ENCODE peak calls at places on chromosomes 2 and 18, in four cellular contexts. O is NCI-H748 treated with DMSO at 0.1 percent for 48 hours, R is CMK, J is coronary artery. L is an unnamed sample.

GRCh38 chr18:79348066-79348465 is 47.7 kb upstream of the NFATC1 start:
- DNase-seq in O (no peak), R (no peak), J (no peak), L (no peak)

GRCh38 chr2:150528861-150529801 is 41.7 kb upstream of the RND3 start:
- DNase-seq in O (no peak), R (no peak), J (no peak), L (no peak)

GRCh38 chr2:206804326-206804725 is 38.9 kb downstream of the FASTKD2 start:
- DNase-seq in O (no peak), R (no peak), J (no peak), L (no peak)

GRCh38 chr2:227152093-227152766 is 11.8 kb downstream of the COL4A4 start:
- DNase-seq in O (no peak), R (no peak), J (no peak), L (no peak)

GRCh38 chr18:45658756-45659155 is 43.5 kb downstream of the SLC14A2 start:
- DNase-seq in O (no peak), R (no peak), J (no peak), L (no peak)

GRCh38 chr2:43319541-43319940 is 93.1 kb upstream of the ZFP36L2 start:
- DNase-seq in O (no peak), R (no peak), J (no peak), L (no peak)

GRCh38 chr2:220949476-220949875 is 622.6 kb downstream of the EPHA4 start:
- DNase-seq in O (peak; percentile 57), R (no peak), J (no peak), L (no peak)

GRCh38 chr18:28767781-28768211 is 590.9 kb upstream of the CDH2 start:
- DNase-seq in O (no peak), R (no peak), J (no peak), L (no peak)

GRCh38 chr18:49135871-49136270 is 185.1 kb upstream of the SMAD7 start:
- DNase-seq in O (peak; percentile 59), R (no peak), J (no peak), L (no peak)

GRCh38 chr2:170271340-170271739 is 93.4 kb downstream of the MYO3B start:
- DNase-seq in O (peak; percentile 86), R (no peak), J (no peak), L (no peak)

GRCh38 chr2:236618370-236618769 is 48.7 kb downstream of the ACKR3 start:
- DNase-seq in O (no peak), R (no peak), J (no peak), L (no peak)

GRCh38 chr18:40414155-40414754 is 1540.8 kb upstream of the PIK3C3 start:
- DNase-seq in O (no peak), R (no peak), J (no peak), L (no peak)

GRCh38 chr2:219125225-219125885 is 35.3 kb downstream of the NHEJ1 start:
- DNase-seq in O (no peak), R (peak; percentile 91), J (no peak), L (no peak)

GRCh38 chr2:48131503-48132293 is 225.4 kb upstream of the FBXO11 start:
- DNase-seq in O (peak; percentile 1), R (no peak), J (no peak), L (no peak)

GRCh38 chr2:81483254-81483653 is 1178.7 kb upstream of the LRRTM1 start:
- DNase-seq in O (no peak), R (no peak), J (no peak), L (no peak)

GRCh38 chr2:64846175-64846574 is 143.0 kb upstream of the SLC1A4 start:
- DNase-seq in O (no peak), R (no peak), J (no peak), L (no peak)

GRCh38 chr18:45355944-45356520 is 259.2 kb upstream of the SLC14A2 start:
- DNase-seq in O (no peak), R (no peak), J (no peak), L (no peak)

GRCh38 chr2:45968946-45969584 is 317.6 kb downstream of the PRKCE start:
- DNase-seq in O (no peak), R (no peak), J (peak; percentile 64), L (no peak)

GRCh38 chr2:48540237-48540935 is 10.4 kb downstream of the STON1 start:
- DNase-seq in O (no peak), R (no peak), J (no peak), L (no peak)

GRCh38 chr2:104595576-104595975 is 258.3 kb upstream of the POU3F3 start:
- DNase-seq in O (no peak), R (no peak), J (no peak), L (no peak)

GRCh38 chr2:71612581-71613520 is 159.5 kb downstream of the DYSF start:
- DNase-seq in O (no peak), R (no peak), J (peak; percentile 47), L (no peak)

GRCh38 chr2:65003037-65003436 is 13.8 kb downstream of the SLC1A4 start:
- DNase-seq in O (no peak), R (no peak), J (no peak), L (no peak)

GRCh38 chr2:205405752-205406151 is 276.5 kb upstream of the NRP2 start:
- DNase-seq in O (no peak), R (no peak), J (no peak), L (no peak)

GRCh38 chr2:167966937-167967913 is 280.2 kb downstream of the STK39 start:
- DNase-seq in O (no peak), R (no peak), J (no peak), L (no peak)

GRCh38 chr2:112155331-112156151 is 17.4 kb downstream of the FBLN7 start:
- DNase-seq in O (no peak), R (no peak), J (peak; percentile 43), L (no peak)

GRCh38 chr2:47061989-47062678 is 93.0 kb downstream of the STPG4 start:
- DNase-seq in O (no peak), R (no peak), J (no peak), L (no peak)

GRCh38 chr2:129483366-129483765 is 496.1 kb upstream of the RAB6C start:
- DNase-seq in O (no peak), R (no peak), J (peak; percentile 21), L (peak; percentile 58)

GRCh38 chr2:142966281-142966680 is 88.8 kb downstream of the KYNU start:
- DNase-seq in O (no peak), R (no peak), J (no peak), L (no peak)

GRCh38 chr18:27278131-27278530 is 93.0 kb upstream of the CHST9 start:
- DNase-seq in O (no peak), R (no peak), J (no peak), L (no peak)